ENCODE peak calls at places on chromosomes 1 and 21, in seven cellular contexts. One of them, this sample, is unnamed.

GRCh38 chr1:39406533-39407478 is 84.6 kb upstream of the BMP8A start:
- DNase-seq in upper lobe of right lung: no peak
- DNase-seq in colonic mucosa: no peak
- DNase-seq in uterus: no peak
- DNase-seq in mesenchymal stem cell: peak; percentile 55
- DNase-seq in H1: no peak
- DNase-seq in psoas muscle: no peak
- DNase-seq in this sample: no peak

GRCh38 chr1:17692645-17693044 is 62.5 kb upstream of the ACTL8 start:
- DNase-seq in mesenchymal stem cell: no peak
- DNase-seq in colonic mucosa: no peak
- DNase-seq in upper lobe of right lung: no peak
- DNase-seq in uterus: no peak
- DNase-seq in H1: no peak
- DNase-seq in psoas muscle: no peak
- DNase-seq in this sample: no peak

GRCh38 chr1:110234691-110235090 is 24.6 kb downstream of the KCNC4 start:
- DNase-seq in upper lobe of right lung: no peak
- DNase-seq in psoas muscle: no peak
- DNase-seq in colonic mucosa: no peak
- DNase-seq in uterus: no peak
- DNase-seq in H1: no peak
- DNase-seq in mesenchymal stem cell: no peak
- DNase-seq in this sample: no peak

GRCh38 chr21:35178812-35179211 is 129.7 kb upstream of the RUNX1 start:
- DNase-seq in uterus: no peak
- DNase-seq in mesenchymal stem cell: peak; percentile 37
- DNase-seq in H1: no peak
- DNase-seq in upper lobe of right lung: no peak
- DNase-seq in colonic mucosa: no peak
- DNase-seq in psoas muscle: no peak
- DNase-seq in this sample: no peak

GRCh38 chr1:224493269-224493668 is 58.7 kb upstream of the WDR26 start:
- DNase-seq in mesenchymal stem cell: no peak
- DNase-seq in colonic mucosa: peak; percentile 61
- DNase-seq in psoas muscle: no peak
- DNase-seq in H1: no peak
- DNase-seq in uterus: no peak
- DNase-seq in upper lobe of right lung: no peak
- DNase-seq in this sample: no peak

GRCh38 chr1:23419180-23419579 is 5.4 kb downstream of the TCEA3 start:
- DNase-seq in upper lobe of right lung: no peak
- DNase-seq in mesenchymal stem cell: no peak
- DNase-seq in colonic mucosa: no peak
- DNase-seq in uterus: no peak
- DNase-seq in H1: peak; percentile 57
- DNase-seq in psoas muscle: no peak
- DNase-seq in this sample: no peak

GRCh38 chr21:40386301-40386911 is 460.6 kb downstream of the DSCAM start:
- DNase-seq in colonic mucosa: peak; percentile 37
- DNase-seq in upper lobe of right lung: peak; percentile 81
- DNase-seq in psoas muscle: peak; percentile 57
- DNase-seq in H1: peak; percentile 76
- DNase-seq in uterus: no peak
- DNase-seq in mesenchymal stem cell: no peak
- DNase-seq in this sample: no peak

GRCh38 chr1:88088481-88088880 is 595.6 kb upstream of the PKN2 start:
- DNase-seq in mesenchymal stem cell: no peak
- DNase-seq in H1: no peak
- DNase-seq in upper lobe of right lung: no peak
- DNase-seq in psoas muscle: no peak
- DNase-seq in colonic mucosa: no peak
- DNase-seq in uterus: no peak
- DNase-seq in this sample: no peak

GRCh38 chr1:77126309-77126708 is 92.9 kb downstream of the PIGK start:
- DNase-seq in mesenchymal stem cell: peak; percentile 70
- DNase-seq in upper lobe of right lung: no peak
- DNase-seq in colonic mucosa: no peak
- DNase-seq in uterus: no peak
- DNase-seq in psoas muscle: no peak
- DNase-seq in H1: no peak
- DNase-seq in this sample: no peak

GRCh38 chr21:26833460-26833939 is 11.7 kb downstream of the ADAMTS1 start:
- DNase-seq in colonic mucosa: no peak
- DNase-seq in mesenchymal stem cell: peak; percentile 41
- DNase-seq in upper lobe of right lung: no peak
- DNase-seq in H1: no peak
- DNase-seq in uterus: no peak
- DNase-seq in psoas muscle: no peak
- DNase-seq in this sample: no peak

GRCh38 chr1:228463559-228464455 is 23.4 kb upstream of the RNF187 start:
- DNase-seq in mesenchymal stem cell: peak; percentile 30
- DNase-seq in colonic mucosa: peak; percentile 37
- DNase-seq in H1: peak; percentile 82
- DNase-seq in upper lobe of right lung: no peak
- DNase-seq in psoas muscle: peak; percentile 66
- DNase-seq in uterus: no peak
- DNase-seq in this sample: peak; percentile 47

GRCh38 chr1:112544011-112544688 is 35.4 kb downstream of the WNT2B start:
- DNase-seq in mesenchymal stem cell: peak; percentile 92
- DNase-seq in uterus: no peak
- DNase-seq in H1: no peak
- DNase-seq in upper lobe of right lung: no peak
- DNase-seq in psoas muscle: no peak
- DNase-seq in colonic mucosa: no peak
- DNase-seq in this sample: no peak
- H3K4me1 ChIP-seq in mesenchymal stem cell: peaks cover 7% of the 10 kb centered on the region
- H3K4me1 ChIP-seq in uterus: no peaks in the 10 kb centered on the region
- H3K4me1 ChIP-seq in H1: no peaks in the 10 kb centered on the region
- H3K4me1 ChIP-seq in upper lobe of right lung: no peaks in the 10 kb centered on the region
- H3K4me1 ChIP-seq in psoas muscle: peaks cover 10% of the 10 kb centered on the region
- H3K4me1 ChIP-seq in colonic mucosa: no peaks in the 10 kb centered on the region
- H3K4me1 ChIP-seq in this sample: no peaks in the 10 kb centered on the region

GRCh38 chr1:8200317-8201115 is 117.4 kb upstream of the SLC45A1 start:
- DNase-seq in psoas muscle: no peak
- DNase-seq in mesenchymal stem cell: no peak
- DNase-seq in colonic mucosa: no peak
- DNase-seq in upper lobe of right lung: no peak
- DNase-seq in uterus: no peak
- DNase-seq in H1: no peak
- DNase-seq in this sample: no peak
- H3K27ac ChIP-seq in psoas muscle: no peak overlapping the region
- H3K27ac ChIP-seq in mesenchymal stem cell: no peak overlapping the region
- H3K27ac ChIP-seq in colonic mucosa: no peak overlapping the region
- H3K27ac ChIP-seq in upper lobe of right lung: no peak overlapping the region
- H3K27ac ChIP-seq in uterus: peak overlapping the region; percentile 88
- H3K27ac ChIP-seq in H1: no peak overlapping the region
- H3K27ac ChIP-seq in this sample: no peak overlapping the region

GRCh38 chr1:179059185-179059483 is 22.7 kb upstream of the TOR3A start:
- DNase-seq in uterus: no peak
- DNase-seq in H1: no peak
- DNase-seq in mesenchymal stem cell: no peak
- DNase-seq in psoas muscle: no peak
- DNase-seq in colonic mucosa: no peak
- DNase-seq in upper lobe of right lung: no peak
- DNase-seq in this sample: no peak
- H3K4me1 ChIP-seq in uterus: no peaks in the 10 kb centered on the region
- H3K4me1 ChIP-seq in H1: peaks cover 9% of the 10 kb centered on the region
- H3K4me1 ChIP-seq in mesenchymal stem cell: peaks cover 3% of the 10 kb centered on the region
- H3K4me1 ChIP-seq in psoas muscle: peaks cover 9% of the 10 kb centered on the region
- H3K4me1 ChIP-seq in colonic mucosa: no peaks in the 10 kb centered on the region
- H3K4me1 ChIP-seq in upper lobe of right lung: no peaks in the 10 kb centered on the region
- H3K4me1 ChIP-seq in this sample: no peaks in the 10 kb centered on the region

DNA sequence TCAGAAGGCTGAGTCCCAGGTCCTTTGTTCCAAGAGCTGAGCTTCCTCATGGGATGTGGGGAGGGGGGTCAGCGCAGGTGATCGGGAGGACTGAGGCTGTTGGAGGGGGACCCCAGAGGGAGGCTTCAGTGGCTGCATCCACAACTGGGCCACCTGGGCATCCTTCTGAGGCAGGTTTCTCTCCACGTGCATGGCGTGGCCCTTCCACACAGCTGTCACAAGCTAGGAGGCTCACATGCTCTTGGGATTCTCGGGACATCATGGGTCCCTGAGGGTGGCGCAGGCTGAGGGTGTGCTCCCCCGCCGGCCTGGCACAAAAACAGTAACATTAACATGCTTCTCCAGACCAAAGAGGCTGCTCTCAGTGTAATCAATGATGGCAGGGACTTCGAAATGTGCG is 229.6 kb upstream of the AJAP1 start:
- DNase-seq in uterus: no peak
- DNase-seq in colonic mucosa: no peak
- DNase-seq in upper lobe of right lung: no peak
- DNase-seq in psoas muscle: no peak
- DNase-seq in mesenchymal stem cell: no peak
- DNase-seq in H1: no peak
- DNase-seq in this sample: no peak
- H3K27ac ChIP-seq in uterus: no peak overlapping the region
- H3K27ac ChIP-seq in colonic mucosa: no peak overlapping the region
- H3K27ac ChIP-seq in upper lobe of right lung: no peak overlapping the region
- H3K27ac ChIP-seq in psoas muscle: no peak overlapping the region
- H3K27ac ChIP-seq in mesenchymal stem cell: no peak overlapping the region
- H3K27ac ChIP-seq in H1: no peak overlapping the region
- H3K27ac ChIP-seq in this sample: no peak overlapping the region

GRCh38 chr1:61090546-61090945 is 8.2 kb downstream of the NFIA start:
- DNase-seq in colonic mucosa: no peak
- DNase-seq in psoas muscle: no peak
- DNase-seq in H1: no peak
- DNase-seq in upper lobe of right lung: no peak
- DNase-seq in uterus: no peak
- DNase-seq in mesenchymal stem cell: no peak
- DNase-seq in this sample: no peak

GRCh38 chr1:61087574-61087973 is 5.2 kb downstream of the NFIA start:
- DNase-seq in psoas muscle: peak; percentile 66
- DNase-seq in upper lobe of right lung: no peak
- DNase-seq in uterus: no peak
- DNase-seq in colonic mucosa: no peak
- DNase-seq in mesenchymal stem cell: no peak
- DNase-seq in H1: no peak
- DNase-seq in this sample: no peak

GRCh38 chr1:61091455-61091854 is 9.1 kb downstream of the NFIA start:
- DNase-seq in mesenchymal stem cell: no peak
- DNase-seq in colonic mucosa: no peak
- DNase-seq in H1: no peak
- DNase-seq in uterus: no peak
- DNase-seq in psoas muscle: no peak
- DNase-seq in upper lobe of right lung: no peak
- DNase-seq in this sample: no peak

GRCh38 chr1:61088163-61088840 is 5.9 kb downstream of the NFIA start:
- DNase-seq in upper lobe of right lung: no peak
- DNase-seq in colonic mucosa: no peak
- DNase-seq in mesenchymal stem cell: no peak
- DNase-seq in H1: no peak
- DNase-seq in psoas muscle: no peak
- DNase-seq in uterus: no peak
- DNase-seq in this sample: no peak

DNA sequence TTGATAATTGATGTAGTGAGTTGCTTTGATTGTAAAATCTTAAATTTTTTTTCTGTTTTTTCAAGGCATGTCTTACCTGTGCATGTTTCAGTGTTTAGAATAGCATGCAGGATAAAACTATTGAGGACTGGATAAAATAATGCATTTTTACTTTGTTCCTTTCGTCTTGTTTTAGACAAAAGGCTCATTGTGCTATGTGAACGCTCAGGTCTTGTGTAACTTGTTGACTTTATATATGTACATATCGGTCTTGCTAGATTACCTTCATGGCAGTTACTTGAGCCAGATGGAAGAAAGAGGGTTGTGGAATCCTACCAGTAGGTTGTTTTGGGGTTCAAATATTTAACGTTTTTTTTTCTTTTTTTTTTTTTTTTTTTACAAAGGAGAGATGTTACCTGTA is 7.0 kb downstream of the NFIA start:
- DNase-seq in uterus: no peak
- DNase-seq in upper lobe of right lung: no peak
- DNase-seq in colonic mucosa: no peak
- DNase-seq in H1: no peak
- DNase-seq in mesenchymal stem cell: no peak
- DNase-seq in psoas muscle: no peak
- DNase-seq in this sample: no peak
- H3K4me1 ChIP-seq in uterus: peaks cover 4% of the 10 kb centered on the region
- H3K4me1 ChIP-seq in upper lobe of right lung: peaks cover 40% of the 10 kb centered on the region
- H3K4me1 ChIP-seq in colonic mucosa: no peaks in the 10 kb centered on the region
- H3K4me1 ChIP-seq in H1: peaks cover 5% of the 10 kb centered on the region
- H3K4me1 ChIP-seq in mesenchymal stem cell: no peaks in the 10 kb centered on the region
- H3K4me1 ChIP-seq in psoas muscle: peaks cover 41% of the 10 kb centered on the region
- H3K4me1 ChIP-seq in this sample: no peaks in the 10 kb centered on the region

GRCh38 chr1:45499415-45499769 is 481 bp downstream of the CCDC163 start:
- DNase-seq in psoas muscle: no peak
- DNase-seq in H1: no peak
- DNase-seq in mesenchymal stem cell: no peak
- DNase-seq in uterus: no peak
- DNase-seq in upper lobe of right lung: no peak
- DNase-seq in colonic mucosa: no peak
- DNase-seq in this sample: no peak
- H3K27ac ChIP-seq in psoas muscle: peak overlapping the region; percentile 59
- H3K27ac ChIP-seq in H1: no peak overlapping the region
- H3K27ac ChIP-seq in mesenchymal stem cell: no peak overlapping the region
- H3K27ac ChIP-seq in uterus: peak overlapping the region; percentile 80
- H3K27ac ChIP-seq in upper lobe of right lung: peak overlapping the region; percentile 42
- H3K27ac ChIP-seq in colonic mucosa: peak overlapping the region; percentile 40
- H3K27ac ChIP-seq in this sample: peak overlapping the region; percentile 59